ENCODE peak calls at places on chromosomes 11 and 22, in six cellular contexts. F is AML-193; P is GM20000; E is NCI-H1105 treated with DMSO at 0.1 percent for 48 hours; B is stimulated activated naive CD8-positive, alpha-beta T cell treated with anti-CD3 and anti-CD28 coated beads, Interleukin-15, Interleukin-2, amounts not matched to agents 100 U/mL and 50 U/mL, for 24 hours; H is activated CD8-positive, alpha-beta T cell treated with anti-CD3 and anti-CD28 coated beads, Interleukin-2, amount 10 ng/mL, durations not matched to agents 7 days and 5 days. R is an unnamed sample.
A peak's percentile ranks its signal among the peaks of the same experiment; 100 is the strongest.

GRCh38 chr11:66719111-66719872 is 9.7 kb downstream of the SPTBN2 start:
- DNase-seq in F (no peak), E (no peak), H (no peak), P (no peak), B (no peak), R (no peak)

GRCh38 chr22:38235240-38235850 is 33.6 kb downstream of the MAFF start:
- DNase-seq in P (no peak), H (no peak), F (no peak), B (no peak), E (no peak), R (no peak)

GRCh38 chr11:78037056-78037455 is 14.0 kb upstream of the KCTD14 start:
- DNase-seq in P (no peak), E (no peak), H (no peak), F (no peak), B (no peak), R (peak; percentile 24)

GRCh38 chr11:43747130-43747802 is 66.7 kb downstream of the HSD17B12 start:
- DNase-seq in B (no peak), E (no peak), F (no peak), P (no peak), H (no peak), R (peak; percentile 14)

GRCh38 chr11:87235366-87235765 is 197.6 kb downstream of the TMEM135 start:
- DNase-seq in B (no peak), F (no peak), H (no peak), P (no peak), E (no peak), R (no peak)

GRCh38 chr11:85164743-85165142 is 462.4 kb downstream of the DLG2 start:
- DNase-seq in P (no peak), H (no peak), B (no peak), F (no peak), E (no peak), R (no peak)

GRCh38 chr11:122209619-122210377 is 93.8 kb upstream of the BLID start:
- DNase-seq in E (peak; percentile 42), H (no peak), B (no peak), P (no peak), F (peak; percentile 18), R (peak; percentile 67)

GRCh38 chr22:41343300-41343699 is 38.4 kb upstream of the TEF start:
- DNase-seq in B (no peak), F (no peak), H (no peak), E (no peak), P (no peak), R (no peak)

GRCh38 chr11:2803186-2804057 is 82.2 kb downstream of the CDKN1C start:
- DNase-seq in B (no peak), F (no peak), H (no peak), P (no peak), E (peak; percentile 13), R (no peak)

GRCh38 chr11:116703421-116703820 is 69.4 kb downstream of the BUD13 start:
- DNase-seq in B (no peak), F (no peak), P (no peak), E (peak; percentile 93), H (peak; percentile 22), R (no peak)

GRCh38 chr11:129067454-129067853 is 124.7 kb downstream of the ARHGAP32 start:
- DNase-seq in P (no peak), H (no peak), E (no peak), F (no peak), B (no peak), R (no peak)

GRCh38 chr11:14904745-14905103 is 12.7 kb upstream of the CYP2R1 start:
- DNase-seq in H (peak; percentile 89), E (no peak), P (peak; percentile 79), F (peak; percentile 39), B (peak; percentile 94), R (peak; percentile 86)

GRCh38 chr11:33040862-33041453 is 1.6 kb downstream of the TCP11L1 start:
- DNase-seq in H (no peak), E (no peak), B (no peak), P (peak; percentile 34), F (no peak), R (no peak)

GRCh38 chr11:65580031-65580692 is 4.3 kb downstream of the EHBP1L1 start:
- DNase-seq in P (no peak), F (no peak), H (no peak), E (no peak), B (no peak), R (no peak)

GRCh38 chr11:9047986-9048522 is 43.3 kb downstream of the SCUBE2 start:
- DNase-seq in B (no peak), P (no peak), H (no peak), E (no peak), F (no peak), R (no peak)